ENCODE peak calls at places on chromosomes 3 and 15, in ten cellular contexts. M, V, H, O, Z, N, J, U, D and X are unnamed samples.

GRCh38 chr3:193872265-193872753 is 263.6 kb upstream of the HES1 start:
- DNase-seq in Z (peak), O (peak), H (no peak), N (peak), J (no peak), M (no peak), U (no peak), V (peak), D (no peak), X (no peak)

GRCh38 chr15:48996276-48996675 is 32.6 kb upstream of the SHC4 start:
- DNase-seq in V (no peak), J (no peak), D (no peak), H (no peak), U (no peak), O (no peak), M (no peak), Z (no peak), N (no peak), X (no peak)

GRCh38 chr15:36278219-36278618 is 301.2 kb upstream of the CDIN1 start:
- DNase-seq in M (peak), U (no peak), J (no peak), O (no peak), D (no peak), H (no peak), Z (no peak), V (peak), N (no peak), X (no peak)

GRCh38 chr3:46923559-46924350 is 46.2 kb downstream of the PTH1R start:
- DNase-seq in D (no peak), Z (no peak), H (peak), M (no peak), O (peak), V (peak), U (peak), J (no peak), N (no peak), X (peak)

GRCh38 chr3:158771577-158771976 is 30.3 kb upstream of the MFSD1 start:
- DNase-seq in D (no peak), Z (no peak), H (no peak), V (no peak), J (no peak), N (no peak), U (no peak), O (no peak), M (no peak), X (no peak)

GRCh38 chr15:79371581-79371980 is 60.6 kb upstream of the MINAR1 start:
- DNase-seq in V (no peak), U (no peak), D (no peak), Z (no peak), M (no peak), O (no peak), N (no peak), H (no peak), J (no peak), X (no peak)

GRCh38 chr3:116444819-116445290 is 432 bp downstream of the LSAMP start:
- DNase-seq in H (peak), N (no peak), U (no peak), D (peak), J (no peak), Z (no peak), V (no peak), O (no peak), M (peak), X (no peak)

GRCh38 chr3:156816091-156816793 is 9.9 kb upstream of the LEKR1 start:
- DNase-seq in Z (no peak), O (no peak), V (no peak), D (no peak), N (no peak), H (peak), M (no peak), J (peak), U (peak), X (peak)

GRCh38 chr15:61364871-61365270 is 135.8 kb upstream of the RORA start:
- DNase-seq in M (no peak), U (no peak), D (no peak), O (no peak), V (no peak), H (peak), Z (no peak), N (no peak), J (no peak), X (no peak)

GRCh38 chr3:5222283-5223005 is 34.9 kb downstream of the EDEM1 start:
- DNase-seq in H (no peak), D (no peak), V (no peak), U (no peak), M (no peak), N (no peak), J (no peak), Z (no peak), O (peak), X (no peak)

GRCh38 chr3:48502728-48503168 is 1.2 kb downstream of the SHISA5 start:
- DNase-seq in M (no peak), H (no peak), J (no peak), U (peak), O (no peak), N (no peak), V (no peak), D (peak), Z (no peak), X (no peak)

GRCh38 chr15:74278269-74278668 is 42.1 kb downstream of the CCDC33 start:
- DNase-seq in Z (no peak), U (no peak), O (no peak), H (no peak), M (no peak), V (no peak), D (no peak), J (no peak), N (no peak), X (no peak)

GRCh38 chr15:98904466-98905048 is 103.0 kb downstream of the PGPEP1L start:
- DNase-seq in J (no peak), H (peak), O (no peak), D (peak), U (peak), M (peak), V (peak), N (no peak), Z (peak), X (no peak)

GRCh38 chr15:34818531-34818930 is 23.2 kb upstream of the ACTC1 start:
- DNase-seq in H (no peak), N (no peak), D (no peak), Z (no peak), V (no peak), U (no peak), J (no peak), O (no peak), M (no peak), X (no peak)

GRCh38 chr15:75024102-75024636 is 779 bp downstream of the PPCDC start:
- DNase-seq in N (no peak), O (no peak), H (peak), V (peak), Z (no peak), M (peak), J (no peak), D (no peak), U (no peak), X (no peak)

GRCh38 chr15:66955001-66955516 is 110.3 kb upstream of the SMAD3 start:
- DNase-seq in D (no peak), H (no peak), O (no peak), J (no peak), U (no peak), Z (no peak), V (no peak), M (no peak), N (no peak), X (no peak)

GRCh38 chr3:46110701-46111493 is 83.6 kb upstream of the XCR1 start:
- DNase-seq in J (no peak), M (peak), V (peak), U (no peak), H (no peak), N (peak), D (no peak), O (peak), Z (peak), X (no peak)

GRCh38 chr3:31748281-31749245 is 215.8 kb downstream of the STT3B start:
- DNase-seq in D (no peak), V (no peak), H (no peak), J (no peak), Z (no peak), N (no peak), O (no peak), M (no peak), U (no peak), X (no peak)

GRCh38 chr3:84184937-84185336 is 773.9 kb upstream of the CADM2 start:
- DNase-seq in V (no peak), D (no peak), N (no peak), J (no peak), M (no peak), U (no peak), Z (no peak), H (no peak), O (no peak), X (no peak)

GRCh38 chr3:11143476-11143875 is 10.8 kb upstream of the HRH1 start:
- DNase-seq in N (no peak), U (no peak), J (no peak), V (no peak), Z (no peak), M (no peak), D (no peak), H (no peak), O (no peak), X (no peak)